ENCODE peak calls at places on chromosomes 11 and 22, in five cellular contexts. X is K562, P is BE2C, Z is A549, K is upper lobe of right lung. S is an unnamed sample.
A peak's percentile ranks its signal among the peaks of the same experiment; 100 is the strongest.

GRCh38 chr11:40030867-40031266 is 1428.6 kb downstream of the LRRC4C start:
- DNase-seq in X (no peak), P (no peak), K (no peak), Z (no peak), S (no peak)

GRCh38 chr11:109015283-109015682 is 350.4 kb downstream of the DDX10 start:
- DNase-seq in X (no peak), K (no peak), P (no peak), Z (no peak), S (no peak)

GRCh38 chr22:19709063-19709769 is 5.1 kb upstream of the SEPTIN5 start:
- DNase-seq in X (peak; percentile 67), P (peak; percentile 57), K (no peak), Z (no peak), S (no peak)

GRCh38 chr22:37166675-37167066 is 17.0 kb upstream of the IL2RB start:
- DNase-seq in X (peak; percentile 80), P (peak; percentile 85), K (peak; percentile 92), Z (peak; percentile 84), S (peak; percentile 88)

GRCh38 chr11:70860855-70861254 is 391.5 kb downstream of the SHANK2 start:
- DNase-seq in X (no peak), P (no peak), Z (no peak), K (no peak), S (no peak)

GRCh38 chr22:19275513-19275912 is 16.0 kb downstream of the CLTCL1 start:
- DNase-seq in Z (no peak), K (no peak), P (no peak), X (no peak), S (no peak)

GRCh38 chr22:24101966-24102365 is 79.3 kb upstream of the SUSD2 start:
- DNase-seq in K (peak; percentile 34), P (no peak), Z (no peak), X (no peak), S (peak; percentile 19)

GRCh38 chr11:65224939-65225283 is 36.9 kb upstream of the POLA2 start:
- DNase-seq in Z (peak; percentile 50), P (no peak), X (peak; percentile 55), K (peak; percentile 79), S (peak; percentile 65)

GRCh38 chr11:17760102-17761029 is 25.8 kb downstream of the KCNC1 start:
- DNase-seq in P (peak; percentile 51), X (peak; percentile 87), K (no peak), Z (peak; percentile 57), S (no peak)

GRCh38 chr11:65538915-65539374 is 14.1 kb downstream of the SCYL1 start:
- DNase-seq in Z (no peak), X (no peak), K (no peak), P (no peak), S (no peak)

GRCh38 chr22:19874307-19875060 is 19.8 kb upstream of the GNB1L start:
- DNase-seq in K (peak; percentile 91), P (peak; percentile 13), X (no peak), Z (no peak), S (no peak)

GRCh38 chr11:116707250-116707649 is 65.5 kb downstream of the BUD13 start:
- DNase-seq in K (no peak), Z (no peak), X (no peak), P (no peak), S (no peak)

GRCh38 chr11:12871788-12872321 is 137.3 kb upstream of the RASSF10 start:
- DNase-seq in X (no peak), K (no peak), P (peak; percentile 42), Z (peak; percentile 30), S (no peak)

GRCh38 chr11:79439893-79440450 is 858 bp downstream of the TENM4 start:
- DNase-seq in X (no peak), Z (no peak), P (peak; percentile 61), K (peak; percentile 67), S (peak; percentile 51)

GRCh38 chr22:50486561-50487289 is at the start of gene MIOX:
- DNase-seq in X (peak; percentile 27), P (peak; percentile 14), Z (no peak), K (no peak), S (no peak)

GRCh38 chr11:24453129-24453723 is 43.6 kb upstream of the LUZP2 start:
- DNase-seq in X (no peak), K (no peak), Z (no peak), P (no peak), S (no peak)

GRCh38 chr22:40383905-40384304 is 13.5 kb downstream of the SGSM3 start:
- DNase-seq in Z (no peak), X (no peak), P (no peak), K (no peak), S (no peak)

GRCh38 chr11:27187075-27187847 is 146.6 kb downstream of the BBOX1 start:
- DNase-seq in Z (no peak), X (no peak), K (no peak), P (no peak), S (no peak)

GRCh38 chr11:111283945-111284481 is 14.3 kb upstream of the POU2AF3 start:
- DNase-seq in Z (no peak), P (peak; percentile 22), X (no peak), K (no peak), S (no peak)

GRCh38 chr22:48238966-48239365 is 1476.5 kb downstream of the TBC1D22A start:
- DNase-seq in X (no peak), K (no peak), Z (no peak), P (no peak), S (no peak)

GRCh38 chr11:120091121-120091520 is 46.8 kb downstream of the TRIM29 start:
- DNase-seq in Z (no peak), P (no peak), X (no peak), K (no peak), S (no peak)

GRCh38 chr11:69050592-69051380 is 2.1 kb downstream of the TPCN2 start:
- DNase-seq in X (no peak), K (no peak), P (no peak), Z (no peak), S (no peak)

GRCh38 chr22:45340323-45340722 is 30.6 kb downstream of the FAM118A start:
- DNase-seq in X (no peak), K (no peak), P (no peak), Z (no peak), S (no peak)

GRCh38 chr11:6455070-6455469 is 14.3 kb upstream of the HPX start:
- DNase-seq in X (no peak), K (no peak), Z (no peak), P (no peak), S (no peak)

GRCh38 chr22:49360746-49361145 is 466.9 kb downstream of the BRD1 start:
- DNase-seq in K (no peak), P (no peak), X (no peak), Z (no peak), S (no peak)

GRCh38 chr22:49997221-49997599 is 15.4 kb downstream of the IL17REL start:
- DNase-seq in X (no peak), K (peak; percentile 71), P (peak; percentile 7), Z (no peak), S (peak; percentile 50)

GRCh38 chr11:67496113-67496512 is 9.1 kb downstream of the PITPNM1 start:
- DNase-seq in Z (no peak), P (no peak), K (no peak), X (no peak), S (no peak)

GRCh38 chr22:36252754-36253522 is at the start of gene APOL1:
- DNase-seq in Z (peak; percentile 19), P (no peak), X (peak; percentile 57), K (peak; percentile 74), S (no peak)

GRCh38 chr11:46075928-46076327 is 45.3 kb downstream of the PHF21A start:
- DNase-seq in P (no peak), K (no peak), Z (peak; percentile 5), X (no peak), S (no peak)
- TF ChIP-seq CTCF in P (peak; percentile 18), K (no peak), Z (peak; percentile 23), X (peak; percentile 30), S (no peak)

GRCh38 chr11:75566763-75567279 is 4.8 kb downstream of the SERPINH1 start:
- DNase-seq in P (no peak), K (no peak), Z (no peak), X (no peak), S (no peak)
- H3K4me3 ChIP-seq in P (no peak overlapping the region), K (no peak overlapping the region), Z (no peak overlapping the region), X (no peak overlapping the region), S (no peak overlapping the region)

GRCh38 chr11:75337195-75337654 is 14.2 kb downstream of the ARRB1 start:
- DNase-seq in X (no peak), Z (peak; percentile 50), K (no peak), P (peak; percentile 57), S (no peak)
- TF ChIP-seq CTCF in X (no peak), Z (no peak), K (no peak), P (no peak), S (no peak)

GRCh38 chr11:33868646-33869461 is 23.0 kb downstream of the LMO2 start:
- DNase-seq in P (no peak), X (no peak), Z (no peak), K (no peak), S (no peak)
- H3K4me3 ChIP-seq in P (peak overlapping the region; percentile 22), X (peak overlapping the region; percentile 75), Z (peak overlapping the region; percentile 76), K (peak overlapping the region; percentile 61), S (peak overlapping the region; percentile 67)

GRCh38 chr11:73965076-73965763 is 14.4 kb downstream of the DNAJB13 start:
- DNase-seq in Z (peak; percentile 31), X (no peak), K (peak; percentile 54), P (no peak), S (no peak)
- TF ChIP-seq CTCF in Z (no peak), X (no peak), K (no peak), P (no peak), S (no peak)

S was measured in breast epithelium.